ENCODE peak calls at places on chromosome 12, in six cellular contexts. J, M, K, T, A and Y are unnamed samples.

GRCh38 chr12:116803018-116803736 is 65.1 kb downstream of the RNFT2 start:
- DNase-seq in J (no peak), A (no peak), M (no peak), K (no peak), T (no peak), Y (no peak)

GRCh38 chr12:96441811-96442210 is 41.6 kb upstream of the CDK17 start:
- DNase-seq in J (no peak), K (no peak), A (no peak), T (no peak), M (no peak), Y (no peak)

GRCh38 chr12:126064028-126064427 is 998.8 kb downstream of the AACS start:
- DNase-seq in A (no peak), M (no peak), K (no peak), J (no peak), T (no peak), Y (no peak)

GRCh38 chr12:50505386-50505827 is 622 bp downstream of the DIP2B start:
- DNase-seq in A (peak; percentile 51), K (peak; percentile 49), M (no peak), T (no peak), J (peak; percentile 29), Y (no peak)

GRCh38 chr12:81759215-81759991 is at the start of gene PPFIA2:
- DNase-seq in A (peak; percentile 18), M (no peak), K (peak; percentile 38), J (no peak), T (no peak), Y (peak; percentile 18)

GRCh38 chr12:131561891-131562684 is 148.8 kb upstream of the SFSWAP start:
- DNase-seq in M (no peak), A (no peak), T (no peak), J (no peak), K (no peak), Y (no peak)

GRCh38 chr12:79547044-79547734 is 143.6 kb downstream of the PAWR start:
- DNase-seq in K (no peak), T (no peak), M (peak; percentile 92), A (peak; percentile 38), J (peak; percentile 74), Y (peak; percentile 64)

GRCh38 chr12:75936525-75937450 is 94.8 kb downstream of the PHLDA1 start:
- DNase-seq in A (no peak), T (no peak), M (no peak), K (no peak), J (no peak), Y (no peak)

GRCh38 chr12:124446364-124446763 is 121.0 kb downstream of the NCOR2 start:
- DNase-seq in J (no peak), T (no peak), K (no peak), A (no peak), M (no peak), Y (no peak)

GRCh38 chr12:106118-106561 is 39.6 kb downstream of the IQSEC3 start:
- DNase-seq in A (no peak), M (no peak), J (no peak), T (no peak), K (no peak), Y (no peak)

GRCh38 chr12:56119361-56119796 is 1.3 kb downstream of the ZC3H10 start:
- DNase-seq in K (peak; percentile 83), A (peak; percentile 82), M (peak; percentile 73), T (no peak), J (peak; percentile 82), Y (peak; percentile 75)

GRCh38 chr12:24561411-24561871 is 387.5 kb downstream of the BCAT1 start:
- DNase-seq in A (no peak), M (no peak), J (no peak), T (no peak), K (no peak), Y (no peak)

GRCh38 chr12:42810006-42810405 is 220.5 kb upstream of the PRICKLE1 start:
- DNase-seq in A (no peak), J (no peak), K (no peak), T (no peak), M (no peak), Y (no peak)

GRCh38 chr12:132399092-132400010 is 70.0 kb upstream of the GALNT9 start:
- DNase-seq in T (no peak), K (peak; percentile 24), A (no peak), M (no peak), J (no peak), Y (no peak)

GRCh38 chr12:26741828-26742227 is 91.2 kb downstream of the ITPR2 start:
- DNase-seq in K (no peak), A (no peak), J (no peak), T (no peak), M (no peak), Y (no peak)

GRCh38 chr12:96000858-96001257 is 4.7 kb upstream of the HAL start:
- DNase-seq in T (no peak), M (no peak), A (no peak), K (no peak), J (no peak), Y (no peak)

GRCh38 chr12:45518516-45519235 is 210.8 kb upstream of the ARID2 start:
- DNase-seq in J (no peak), M (no peak), K (no peak), T (no peak), A (no peak), Y (no peak)

GRCh38 chr12:5612556-5613421 is 180.9 kb downstream of the NTF3 start:
- DNase-seq in A (no peak), J (no peak), K (no peak), T (no peak), M (no peak), Y (no peak)

GRCh38 chr12:9761407-9761736 is 671 bp upstream of the CD69 start:
- DNase-seq in T (no peak), K (no peak), M (no peak), A (no peak), J (no peak), Y (no peak)

GRCh38 chr12:54035561-54036377 is 2.9 kb downstream of the HOXC5 start:
- DNase-seq in A (no peak), J (no peak), M (no peak), T (no peak), K (no peak), Y (no peak)

GRCh38 chr12:54034784-54035310 is 2.0 kb downstream of the HOXC5 start:
- DNase-seq in A (no peak), T (no peak), M (no peak), J (no peak), K (no peak), Y (no peak)

GRCh38 chr12:54038260-54038759 is 5.5 kb downstream of the HOXC5 start:
- DNase-seq in K (no peak), A (no peak), J (no peak), T (no peak), M (no peak), Y (no peak)

GRCh38 chr12:54037360-54038259 is 4.8 kb downstream of the HOXC5 start:
- DNase-seq in T (no peak), M (no peak), J (no peak), K (no peak), A (no peak), Y (no peak)

GRCh38 chr12:54036620-54037359 is 3.9 kb downstream of the HOXC5 start:
- DNase-seq in K (no peak), J (no peak), A (no peak), M (no peak), T (no peak), Y (no peak)
- H3K27me3 ChIP-seq in K (peaks cover 99% of the 10 kb centered on the region), J (peaks cover 17% of the 10 kb centered on the region), A (peaks cover 95% of the 10 kb centered on the region), M (peaks cover 99% of the 10 kb centered on the region), T (peaks cover 90% of the 10 kb centered on the region), Y (peaks cover 31% of the 10 kb centered on the region)

GRCh38 chr12:53737951-53738833 is 10.9 kb upstream of the CALCOCO1 start:
- DNase-seq in M (no peak), A (peak; percentile 40), T (no peak), K (no peak), J (no peak), Y (no peak)

GRCh38 chr12:53739285-53740129 is 12.3 kb upstream of the CALCOCO1 start:
- DNase-seq in K (no peak), M (no peak), J (no peak), A (no peak), T (no peak), Y (no peak)

GRCh38 chr12:53738834-53739284 is 11.6 kb upstream of the CALCOCO1 start:
- DNase-seq in K (no peak), J (no peak), M (no peak), A (no peak), T (no peak), Y (no peak)

GRCh38 chr12:53737494-53737808 is 10.2 kb upstream of the CALCOCO1 start:
- DNase-seq in A (no peak), J (no peak), M (no peak), T (no peak), K (no peak), Y (no peak)

DNA sequence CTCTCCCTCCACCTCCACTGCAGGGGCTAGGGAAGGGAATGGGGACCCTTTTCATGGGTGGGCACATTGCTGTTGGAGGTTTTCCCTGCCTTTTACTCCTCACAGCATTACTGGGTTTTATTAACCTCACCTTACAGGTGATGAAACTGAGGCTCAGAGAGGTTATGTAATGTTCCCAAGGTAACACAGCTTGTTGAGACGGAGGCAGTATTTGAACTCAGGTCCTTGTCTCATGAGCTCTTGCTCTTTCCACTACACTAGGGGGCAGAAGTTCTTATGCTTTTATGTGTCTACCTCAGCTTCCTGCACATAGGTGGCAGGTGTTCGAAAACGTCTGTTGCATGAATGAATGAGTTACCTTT is 11.7 kb downstream of the CISTR start:
- DNase-seq in T (no peak), M (no peak), A (no peak), J (no peak), K (no peak), Y (no peak)
- H3K27me3 ChIP-seq in T (peaks cover 98% of the 10 kb centered on the region), M (peaks cover 38% of the 10 kb centered on the region), A (peaks cover 41% of the 10 kb centered on the region), J (no peaks in the 10 kb centered on the region), K (peaks cover 41% of the 10 kb centered on the region), Y (peaks cover 12% of the 10 kb centered on the region)

GRCh38 chr12:94150483-94151225 is 2.3 kb downstream of the PLXNC1 start:
- DNase-seq in A (peak; percentile 53), J (no peak), T (no peak), M (no peak), K (no peak), Y (no peak)

GRCh38 chr12:94149781-94150482 is 1.6 kb downstream of the PLXNC1 start:
- DNase-seq in M (no peak), K (peak; percentile 49), J (no peak), T (no peak), A (peak; percentile 54), Y (peak; percentile 53)

GRCh38 chr12:94151577-94151976 is 3.2 kb downstream of the PLXNC1 start:
- DNase-seq in J (no peak), K (no peak), M (no peak), A (peak; percentile 75), T (no peak), Y (no peak)

GRCh38 chr12:94148841-94149780 is 734 bp downstream of the PLXNC1 start:
- DNase-seq in A (peak; percentile 50), T (no peak), M (no peak), K (no peak), J (no peak), Y (peak; percentile 27)

GRCh38 chr12:94152292-94153083 is 4.1 kb downstream of the PLXNC1 start:
- DNase-seq in M (no peak), K (no peak), A (no peak), T (no peak), J (no peak), Y (peak; percentile 28)
- H3K27me3 ChIP-seq in M (peaks cover 35% of the 10 kb centered on the region), K (no peaks in the 10 kb centered on the region), A (peaks cover 9% of the 10 kb centered on the region), T (peaks cover 85% of the 10 kb centered on the region), J (no peaks in the 10 kb centered on the region), Y (no peaks in the 10 kb centered on the region)

DNA sequence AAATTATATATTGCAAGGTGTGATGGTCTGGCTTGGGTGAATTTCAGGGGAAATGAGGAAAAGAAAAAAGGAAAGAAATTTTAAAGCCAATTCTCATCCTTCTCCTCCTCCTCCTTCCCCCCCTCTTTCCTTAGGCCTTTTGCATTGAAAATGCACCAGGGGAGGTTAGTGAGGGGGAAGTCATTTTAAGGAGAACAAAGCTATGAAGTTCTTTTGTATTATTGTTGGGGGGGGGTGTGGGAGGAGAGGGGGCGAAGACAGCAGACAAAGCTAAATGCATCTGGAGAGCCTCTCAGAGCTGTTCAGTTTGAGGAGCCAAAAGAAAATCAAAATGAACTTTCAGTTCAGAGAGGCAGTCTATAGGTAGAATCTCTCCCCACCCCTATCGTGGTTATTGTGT is 1.9 kb downstream of the HOXC4 start:
- DNase-seq in M (no peak), J (no peak), T (no peak), K (no peak), A (no peak), Y (no peak)
- H3K27me3 ChIP-seq in M (peaks cover 99% of the 10 kb centered on the region), J (no peaks in the 10 kb centered on the region), T (peaks cover 58% of the 10 kb centered on the region), K (peaks cover 95% of the 10 kb centered on the region), A (peaks cover 67% of the 10 kb centered on the region), Y (peaks cover 14% of the 10 kb centered on the region)